ENCODE peak calls at places on chromosomes 12 and 14, in ten cellular contexts. One of them, this sample, is unnamed.

GRCh38 chr12:51388066-51388799 is 3.0 kb downstream of the GALNT6 start:
- DNase-seq in left ventricle myocardium inferior: no peak
- DNase-seq in bronchial epithelial cell: peak; percentile 79
- DNase-seq in G401: peak; percentile 58
- DNase-seq in osteocyte: no peak
- DNase-seq in anterior cingulate cortex: no peak
- DNase-seq in HuH-7: no peak
- DNase-seq in mammary epithelial cell: peak; percentile 54
- DNase-seq in COR-L47: no peak
- DNase-seq in HT1080: peak; percentile 48
- DNase-seq in this sample: no peak

GRCh38 chr14:76314521-76314951 is 61.4 kb upstream of the ESRRB start:
- DNase-seq in anterior cingulate cortex: no peak
- DNase-seq in HuH-7: no peak
- DNase-seq in HT1080: no peak
- DNase-seq in left ventricle myocardium inferior: no peak
- DNase-seq in mammary epithelial cell: no peak
- DNase-seq in osteocyte: no peak
- DNase-seq in G401: peak; percentile 55
- DNase-seq in COR-L47: no peak
- DNase-seq in bronchial epithelial cell: no peak
- DNase-seq in this sample: no peak

GRCh38 chr14:67571275-67571990 is 28.6 kb downstream of the PIGH start:
- DNase-seq in HuH-7: peak; percentile 67
- DNase-seq in mammary epithelial cell: peak; percentile 37
- DNase-seq in bronchial epithelial cell: peak; percentile 38
- DNase-seq in HT1080: peak; percentile 50
- DNase-seq in G401: peak; percentile 76
- DNase-seq in COR-L47: peak; percentile 50
- DNase-seq in anterior cingulate cortex: peak; percentile 54
- DNase-seq in osteocyte: no peak
- DNase-seq in left ventricle myocardium inferior: peak; percentile 51
- DNase-seq in this sample: peak; percentile 67

GRCh38 chr12:7731499-7731898 is 15.7 kb downstream of the CLEC4C start:
- DNase-seq in left ventricle myocardium inferior: no peak
- DNase-seq in G401: no peak
- DNase-seq in mammary epithelial cell: no peak
- DNase-seq in HT1080: no peak
- DNase-seq in bronchial epithelial cell: no peak
- DNase-seq in anterior cingulate cortex: no peak
- DNase-seq in HuH-7: no peak
- DNase-seq in osteocyte: no peak
- DNase-seq in COR-L47: no peak
- DNase-seq in this sample: no peak

GRCh38 chr14:51554953-51555352 is 96.8 kb upstream of the FRMD6 start:
- DNase-seq in mammary epithelial cell: no peak
- DNase-seq in COR-L47: no peak
- DNase-seq in osteocyte: no peak
- DNase-seq in HT1080: peak; percentile 72
- DNase-seq in bronchial epithelial cell: no peak
- DNase-seq in anterior cingulate cortex: no peak
- DNase-seq in G401: no peak
- DNase-seq in left ventricle myocardium inferior: no peak
- DNase-seq in HuH-7: peak; percentile 21
- DNase-seq in this sample: peak; percentile 5

GRCh38 chr14:102661614-102662013 is 69.2 kb downstream of the RCOR1 start:
- DNase-seq in anterior cingulate cortex: no peak
- DNase-seq in mammary epithelial cell: no peak
- DNase-seq in left ventricle myocardium inferior: no peak
- DNase-seq in COR-L47: no peak
- DNase-seq in HT1080: no peak
- DNase-seq in osteocyte: no peak
- DNase-seq in bronchial epithelial cell: no peak
- DNase-seq in G401: no peak
- DNase-seq in HuH-7: no peak
- DNase-seq in this sample: no peak

GRCh38 chr12:106246891-106247730 is 709 bp downstream of the CKAP4 start:
- DNase-seq in HuH-7: no peak
- DNase-seq in COR-L47: peak; percentile 26
- DNase-seq in left ventricle myocardium inferior: peak; percentile 74
- DNase-seq in anterior cingulate cortex: no peak
- DNase-seq in osteocyte: peak; percentile 87
- DNase-seq in bronchial epithelial cell: peak; percentile 33
- DNase-seq in mammary epithelial cell: peak; percentile 56
- DNase-seq in G401: peak; percentile 65
- DNase-seq in HT1080: peak; percentile 34
- DNase-seq in this sample: peak; percentile 58

GRCh38 chr12:14950982-14951746 is 10.2 kb downstream of the ARHGDIB start:
- DNase-seq in HT1080: peak; percentile 27
- DNase-seq in mammary epithelial cell: peak; percentile 74
- DNase-seq in HuH-7: no peak
- DNase-seq in bronchial epithelial cell: peak; percentile 90
- DNase-seq in osteocyte: no peak
- DNase-seq in G401: no peak
- DNase-seq in left ventricle myocardium inferior: no peak
- DNase-seq in anterior cingulate cortex: no peak
- DNase-seq in COR-L47: no peak
- DNase-seq in this sample: no peak

GRCh38 chr12:26863515-26863914 is 30.5 kb upstream of the ITPR2 start:
- DNase-seq in osteocyte: no peak
- DNase-seq in G401: no peak
- DNase-seq in COR-L47: no peak
- DNase-seq in mammary epithelial cell: no peak
- DNase-seq in HuH-7: no peak
- DNase-seq in bronchial epithelial cell: peak; percentile 28
- DNase-seq in left ventricle myocardium inferior: no peak
- DNase-seq in HT1080: no peak
- DNase-seq in anterior cingulate cortex: no peak
- DNase-seq in this sample: peak; percentile 50

GRCh38 chr12:49644620-49644994 is 21.2 kb downstream of the PRPF40B start:
- DNase-seq in mammary epithelial cell: peak; percentile 51
- DNase-seq in COR-L47: peak; percentile 70
- DNase-seq in left ventricle myocardium inferior: peak; percentile 79
- DNase-seq in HuH-7: peak; percentile 90
- DNase-seq in bronchial epithelial cell: peak; percentile 55
- DNase-seq in anterior cingulate cortex: peak; percentile 67
- DNase-seq in G401: peak; percentile 87
- DNase-seq in HT1080: peak; percentile 62
- DNase-seq in osteocyte: peak; percentile 91
- DNase-seq in this sample: peak; percentile 88

GRCh38 chr12:7375145-7375543 is 68.8 kb downstream of the CD163L1 start:
- DNase-seq in osteocyte: no peak
- DNase-seq in bronchial epithelial cell: no peak
- DNase-seq in anterior cingulate cortex: no peak
- DNase-seq in left ventricle myocardium inferior: no peak
- DNase-seq in G401: no peak
- DNase-seq in COR-L47: no peak
- DNase-seq in HT1080: no peak
- DNase-seq in mammary epithelial cell: peak; percentile 9
- DNase-seq in HuH-7: no peak
- DNase-seq in this sample: no peak

GRCh38 chr12:13386269-13387039 is 189.9 kb downstream of the EMP1 start:
- DNase-seq in anterior cingulate cortex: no peak
- DNase-seq in osteocyte: no peak
- DNase-seq in mammary epithelial cell: no peak
- DNase-seq in G401: no peak
- DNase-seq in bronchial epithelial cell: peak; percentile 59
- DNase-seq in left ventricle myocardium inferior: no peak
- DNase-seq in COR-L47: peak; percentile 47
- DNase-seq in HuH-7: no peak
- DNase-seq in HT1080: no peak
- DNase-seq in this sample: no peak

GRCh38 chr12:14129601-14130178 is 148.3 kb upstream of the GRIN2B start:
- DNase-seq in HuH-7: no peak
- DNase-seq in left ventricle myocardium inferior: no peak
- DNase-seq in bronchial epithelial cell: no peak
- DNase-seq in G401: no peak
- DNase-seq in anterior cingulate cortex: peak; percentile 13
- DNase-seq in HT1080: no peak
- DNase-seq in mammary epithelial cell: no peak
- DNase-seq in osteocyte: no peak
- DNase-seq in COR-L47: no peak
- DNase-seq in this sample: no peak

GRCh38 chr12:81530352-81530751 is 228.8 kb downstream of the PPFIA2 start:
- DNase-seq in anterior cingulate cortex: no peak
- DNase-seq in HT1080: no peak
- DNase-seq in osteocyte: no peak
- DNase-seq in left ventricle myocardium inferior: no peak
- DNase-seq in HuH-7: no peak
- DNase-seq in mammary epithelial cell: no peak
- DNase-seq in COR-L47: no peak
- DNase-seq in G401: no peak
- DNase-seq in bronchial epithelial cell: no peak
- DNase-seq in this sample: no peak

GRCh38 chr12:82953397-82953796 is 266.7 kb downstream of the TMTC2 start:
- DNase-seq in HT1080: no peak
- DNase-seq in mammary epithelial cell: no peak
- DNase-seq in anterior cingulate cortex: no peak
- DNase-seq in osteocyte: no peak
- DNase-seq in G401: no peak
- DNase-seq in left ventricle myocardium inferior: no peak
- DNase-seq in COR-L47: no peak
- DNase-seq in HuH-7: no peak
- DNase-seq in bronchial epithelial cell: no peak
- DNase-seq in this sample: no peak

GRCh38 chr12:62523619-62524018 is 57.0 kb downstream of the MON2 start:
- DNase-seq in osteocyte: no peak
- DNase-seq in HT1080: no peak
- DNase-seq in anterior cingulate cortex: no peak
- DNase-seq in mammary epithelial cell: no peak
- DNase-seq in bronchial epithelial cell: no peak
- DNase-seq in HuH-7: no peak
- DNase-seq in G401: no peak
- DNase-seq in COR-L47: no peak
- DNase-seq in left ventricle myocardium inferior: no peak
- DNase-seq in this sample: no peak

GRCh38 chr14:28756896-28757570 is 9.6 kb upstream of the FOXG1 start:
- DNase-seq in bronchial epithelial cell: peak; percentile 43
- DNase-seq in COR-L47: no peak
- DNase-seq in left ventricle myocardium inferior: no peak
- DNase-seq in HT1080: no peak
- DNase-seq in HuH-7: peak; percentile 41
- DNase-seq in anterior cingulate cortex: no peak
- DNase-seq in osteocyte: no peak
- DNase-seq in mammary epithelial cell: peak; percentile 37
- DNase-seq in G401: no peak
- DNase-seq in this sample: peak; percentile 1

GRCh38 chr12:53044052-53044581 is 5.7 kb upstream of the TNS2 start:
- DNase-seq in left ventricle myocardium inferior: peak; percentile 48
- DNase-seq in bronchial epithelial cell: no peak
- DNase-seq in COR-L47: no peak
- DNase-seq in G401: no peak
- DNase-seq in osteocyte: no peak
- DNase-seq in mammary epithelial cell: no peak
- DNase-seq in HuH-7: peak; percentile 55
- DNase-seq in anterior cingulate cortex: peak; percentile 60
- DNase-seq in HT1080: no peak
- DNase-seq in this sample: no peak

GRCh38 chr12:19572920-19573558 is 133.7 kb downstream of the AEBP2 start:
- DNase-seq in osteocyte: no peak
- DNase-seq in mammary epithelial cell: peak; percentile 49
- DNase-seq in G401: peak; percentile 15
- DNase-seq in left ventricle myocardium inferior: no peak
- DNase-seq in HT1080: peak; percentile 46
- DNase-seq in COR-L47: no peak
- DNase-seq in bronchial epithelial cell: peak; percentile 41
- DNase-seq in HuH-7: peak; percentile 22
- DNase-seq in anterior cingulate cortex: no peak
- DNase-seq in this sample: peak; percentile 61

GRCh38 chr14:55512421-55512820 is 67.6 kb upstream of the KTN1 start:
- DNase-seq in HuH-7: no peak
- DNase-seq in left ventricle myocardium inferior: no peak
- DNase-seq in mammary epithelial cell: no peak
- DNase-seq in G401: no peak
- DNase-seq in HT1080: no peak
- DNase-seq in COR-L47: no peak
- DNase-seq in bronchial epithelial cell: no peak
- DNase-seq in osteocyte: no peak
- DNase-seq in anterior cingulate cortex: no peak
- DNase-seq in this sample: no peak

GRCh38 chr12:15584366-15585041 is 204.7 kb downstream of the EPS8 start:
- DNase-seq in anterior cingulate cortex: no peak
- DNase-seq in HT1080: no peak
- DNase-seq in osteocyte: no peak
- DNase-seq in bronchial epithelial cell: peak; percentile 59
- DNase-seq in G401: peak; percentile 39
- DNase-seq in left ventricle myocardium inferior: no peak
- DNase-seq in mammary epithelial cell: no peak
- DNase-seq in COR-L47: no peak
- DNase-seq in HuH-7: no peak
- DNase-seq in this sample: peak; percentile 71

GRCh38 chr14:30980980-30981379 is 44.5 kb upstream of the AP4S1 start:
- DNase-seq in anterior cingulate cortex: no peak
- DNase-seq in G401: no peak
- DNase-seq in bronchial epithelial cell: no peak
- DNase-seq in mammary epithelial cell: no peak
- DNase-seq in COR-L47: no peak
- DNase-seq in osteocyte: no peak
- DNase-seq in HuH-7: no peak
- DNase-seq in left ventricle myocardium inferior: no peak
- DNase-seq in HT1080: no peak
- DNase-seq in this sample: peak; percentile 58

GRCh38 chr14:101557811-101558738 is 3.2 kb upstream of the DIO3 start:
- DNase-seq in HuH-7: peak; percentile 50
- DNase-seq in anterior cingulate cortex: no peak
- DNase-seq in mammary epithelial cell: no peak
- DNase-seq in osteocyte: no peak
- DNase-seq in left ventricle myocardium inferior: no peak
- DNase-seq in HT1080: no peak
- DNase-seq in COR-L47: no peak
- DNase-seq in bronchial epithelial cell: no peak
- DNase-seq in G401: no peak
- DNase-seq in this sample: no peak

GRCh38 chr12:111733340-111733739 is 33.4 kb upstream of the ALDH2 start:
- DNase-seq in HuH-7: no peak
- DNase-seq in anterior cingulate cortex: no peak
- DNase-seq in left ventricle myocardium inferior: no peak
- DNase-seq in mammary epithelial cell: no peak
- DNase-seq in bronchial epithelial cell: no peak
- DNase-seq in osteocyte: no peak
- DNase-seq in COR-L47: no peak
- DNase-seq in HT1080: no peak
- DNase-seq in G401: no peak
- DNase-seq in this sample: no peak

GRCh38 chr12:11150832-11151231 is 16.4 kb upstream of the TAS2R30 start:
- DNase-seq in mammary epithelial cell: no peak
- DNase-seq in COR-L47: no peak
- DNase-seq in left ventricle myocardium inferior: no peak
- DNase-seq in bronchial epithelial cell: no peak
- DNase-seq in HT1080: no peak
- DNase-seq in anterior cingulate cortex: no peak
- DNase-seq in osteocyte: no peak
- DNase-seq in HuH-7: no peak
- DNase-seq in G401: no peak
- DNase-seq in this sample: no peak

This sample was measured in OCI-LY7.